ENCODE peak calls at places on chromosome 16, in four cellular contexts. One of them, this sample, is unnamed.

GRCh38 chr16:15765880-15766279 is 90.9 kb downstream of the MYH11 start:
- DNase-seq in GM20000: peak; percentile 81
- DNase-seq in kidney glomerular epithelial cell: peak; percentile 9
- DNase-seq in astrocyte of the spinal cord: no peak
- DNase-seq in this sample: peak; percentile 4

GRCh38 chr16:3171855-3172593 is 16.0 kb upstream of the OR1F1 start:
- DNase-seq in GM20000: no peak
- DNase-seq in astrocyte of the spinal cord: no peak
- DNase-seq in kidney glomerular epithelial cell: peak; percentile 42
- DNase-seq in this sample: no peak

GRCh38 chr16:5415123-5415522 is 317.5 kb upstream of the EEF2KMT start:
- DNase-seq in astrocyte of the spinal cord: no peak
- DNase-seq in GM20000: no peak
- DNase-seq in kidney glomerular epithelial cell: no peak
- DNase-seq in this sample: no peak

GRCh38 chr16:65534121-65534528 is 412.3 kb upstream of the CDH11 start:
- DNase-seq in astrocyte of the spinal cord: no peak
- DNase-seq in kidney glomerular epithelial cell: no peak
- DNase-seq in GM20000: no peak
- DNase-seq in this sample: no peak

GRCh38 chr16:16083421-16084156 is 134.2 kb downstream of the ABCC1 start:
- DNase-seq in kidney glomerular epithelial cell: peak; percentile 15
- DNase-seq in astrocyte of the spinal cord: peak; percentile 21
- DNase-seq in GM20000: no peak
- DNase-seq in this sample: no peak

GRCh38 chr16:67150833-67151396 is at the start of gene B3GNT9:
- DNase-seq in kidney glomerular epithelial cell: no peak
- DNase-seq in GM20000: peak; percentile 85
- DNase-seq in astrocyte of the spinal cord: peak; percentile 68
- DNase-seq in this sample: peak; percentile 29

GRCh38 chr16:66596986-66597848 is 7.3 kb upstream of the CMTM3 start:
- DNase-seq in GM20000: no peak
- DNase-seq in kidney glomerular epithelial cell: no peak
- DNase-seq in astrocyte of the spinal cord: no peak
- DNase-seq in this sample: no peak

GRCh38 chr16:88103011-88103410 is 151.8 kb downstream of the BANP start:
- DNase-seq in GM20000: no peak
- DNase-seq in astrocyte of the spinal cord: no peak
- DNase-seq in kidney glomerular epithelial cell: no peak
- DNase-seq in this sample: no peak

GRCh38 chr16:50767197-50767596 is 25.3 kb downstream of the CYLD start:
- DNase-seq in astrocyte of the spinal cord: no peak
- DNase-seq in kidney glomerular epithelial cell: no peak
- DNase-seq in GM20000: no peak
- DNase-seq in this sample: no peak

GRCh38 chr16:72198641-72199250 is 26.8 kb upstream of the PMFBP1 start:
- DNase-seq in kidney glomerular epithelial cell: no peak
- DNase-seq in GM20000: no peak
- DNase-seq in astrocyte of the spinal cord: no peak
- DNase-seq in this sample: no peak

GRCh38 chr16:17271687-17272086 is 199.1 kb downstream of the XYLT1 start:
- DNase-seq in GM20000: no peak
- DNase-seq in kidney glomerular epithelial cell: no peak
- DNase-seq in astrocyte of the spinal cord: peak; percentile 24
- DNase-seq in this sample: no peak

GRCh38 chr16:85396879-85397871 is 215.9 kb upstream of the GSE1 start:
- DNase-seq in GM20000: no peak
- DNase-seq in astrocyte of the spinal cord: no peak
- DNase-seq in kidney glomerular epithelial cell: no peak
- DNase-seq in this sample: no peak

GRCh38 chr16:27429330-27429871 is 27.4 kb downstream of the IL21R start:
- DNase-seq in GM20000: no peak
- DNase-seq in kidney glomerular epithelial cell: no peak
- DNase-seq in astrocyte of the spinal cord: no peak
- DNase-seq in this sample: no peak

GRCh38 chr16:68592466-68593337 is 52.4 kb upstream of the CDH3 start:
- DNase-seq in GM20000: peak; percentile 34
- DNase-seq in astrocyte of the spinal cord: no peak
- DNase-seq in kidney glomerular epithelial cell: no peak
- DNase-seq in this sample: no peak

GRCh38 chr16:53896711-53897110 is 192.8 kb downstream of the FTO start:
- DNase-seq in GM20000: no peak
- DNase-seq in kidney glomerular epithelial cell: no peak
- DNase-seq in astrocyte of the spinal cord: no peak
- DNase-seq in this sample: no peak

GRCh38 chr16:56824335-56824734 is 40.7 kb upstream of the SLC12A3 start:
- DNase-seq in GM20000: no peak
- DNase-seq in kidney glomerular epithelial cell: no peak
- DNase-seq in astrocyte of the spinal cord: peak; percentile 27
- DNase-seq in this sample: no peak